ENCODE peak calls at places on chromosomes 6 and 20, in ten cellular contexts. Y, E, Q, I, N, H, K, J, W and T are unnamed samples.

GRCh38 chr6:112254921-112255320 is 554 bp upstream of the LAMA4 start:
- DNase-seq in Y (no peak), E (no peak), Q (no peak), I (no peak), N (no peak), H (no peak), K (no peak), J (no peak), W (no peak), T (no peak)

GRCh38 chr6:159595173-159595572 is 97.9 kb downstream of the SOD2 start:
- DNase-seq in Y (no peak), E (no peak), Q (no peak), I (no peak), N (peak), H (peak), K (peak), J (no peak), W (no peak), T (no peak)

GRCh38 chr20:16397053-16397452 is 176.2 kb downstream of the KIF16B start:
- DNase-seq in Y (no peak), E (peak), Q (no peak), I (no peak), N (no peak), H (no peak), K (no peak), J (no peak), W (no peak), T (no peak)

GRCh38 chr6:109794201-109794926 is 103.3 kb downstream of the FIG4 start:
- DNase-seq in Y (no peak), E (no peak), Q (no peak), I (peak), N (peak), H (peak), K (peak), J (no peak), W (no peak), T (no peak)

GRCh38 chr6:84967389-84967788 is 203.0 kb upstream of the TBX18 start:
- DNase-seq in Y (peak), E (no peak), Q (no peak), I (peak), N (peak), H (peak), K (peak), J (no peak), W (no peak), T (no peak)

GRCh38 chr20:57991211-57991841 is 237.1 kb downstream of the ANKRD60 start:
- DNase-seq in Y (no peak), E (no peak), Q (no peak), I (no peak), N (no peak), H (no peak), K (peak), J (peak), W (no peak), T (no peak)

GRCh38 chr6:84791233-84791632 is 26.8 kb upstream of the TBX18 start:
- DNase-seq in Y (no peak), E (no peak), Q (no peak), I (no peak), N (peak), H (no peak), K (peak), J (no peak), W (no peak), T (no peak)

GRCh38 chr6:53335224-53335994 is 13.3 kb downstream of the ELOVL5 start:
- DNase-seq in Y (no peak), E (no peak), Q (no peak), I (peak), N (no peak), H (no peak), K (no peak), J (peak), W (peak), T (peak)

GRCh38 chr20:45892828-45893500 is 1.8 kb downstream of the CTSA start:
- DNase-seq in Y (no peak), E (no peak), Q (no peak), I (no peak), N (no peak), H (no peak), K (no peak), J (peak), W (no peak), T (no peak)

GRCh38 chr20:19431906-19432305 is 219.5 kb downstream of the SLC24A3 start:
- DNase-seq in Y (no peak), E (no peak), Q (no peak), I (no peak), N (no peak), H (no peak), K (no peak), J (no peak), W (no peak), T (no peak)

GRCh38 chr6:127282184-127282583 is 15.5 kb downstream of the RNF146 start:
- DNase-seq in Y (no peak), E (no peak), Q (no peak), I (no peak), N (no peak), H (no peak), K (no peak), J (no peak), W (no peak), T (no peak)

GRCh38 chr6:150304421-150304820 is 64.4 kb upstream of the IYD start:
- DNase-seq in Y (no peak), E (no peak), Q (no peak), I (no peak), N (no peak), H (no peak), K (no peak), J (no peak), W (no peak), T (no peak)

GRCh38 chr6:123030292-123030691 is 34.3 kb downstream of the CLVS2 start:
- DNase-seq in Y (no peak), E (no peak), Q (no peak), I (no peak), N (peak), H (no peak), K (peak), J (no peak), W (no peak), T (no peak)

GRCh38 chr6:89495961-89496535 is 63.1 kb downstream of the ANKRD6 start:
- DNase-seq in Y (no peak), E (no peak), Q (no peak), I (no peak), N (no peak), H (no peak), K (no peak), J (no peak), W (no peak), T (no peak)

DNA sequence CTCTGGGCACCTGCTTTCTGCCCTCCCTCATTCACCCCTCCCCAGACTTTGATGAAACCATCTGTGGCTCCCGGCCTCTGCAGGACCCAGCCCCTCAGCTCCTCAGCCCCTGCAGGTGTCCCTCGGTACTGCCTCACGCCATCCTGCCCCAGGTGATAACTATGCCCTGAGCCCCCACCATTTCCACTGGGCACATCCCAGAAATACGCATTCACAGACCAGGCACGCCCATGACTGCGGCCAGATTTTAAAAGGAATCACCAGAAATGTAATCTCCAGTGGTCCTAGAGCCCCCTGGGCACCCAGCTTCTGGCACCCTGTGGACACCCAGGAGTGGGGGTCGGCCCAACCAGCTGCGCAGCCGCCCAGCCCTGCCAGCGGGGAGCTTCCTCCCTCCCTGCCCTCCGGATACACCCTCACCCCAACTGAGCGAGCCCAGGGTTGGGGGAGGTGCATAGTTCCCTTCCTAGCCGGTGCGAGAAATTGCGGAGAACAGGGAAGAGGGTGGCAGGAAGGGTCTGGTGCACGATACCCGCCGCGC is 585 bp upstream of the NTSR1 start:
- DNase-seq in Y (no peak), E (no peak), Q (no peak), I (peak), N (no peak), H (no peak), K (peak), J (no peak), W (no peak), T (no peak)
- TF ChIP-seq CTCF in Y (peak), E (no peak), Q (no peak), I (peak), N (peak), H (peak), K (peak), J (no peak), W (no peak), T (peak)

GRCh38 chr6:8588176-8588575 is 152.8 kb upstream of the SLC35B3 start:
- DNase-seq in Y (no peak), E (no peak), Q (no peak), I (no peak), N (no peak), H (no peak), K (no peak), J (no peak), W (no peak), T (no peak)

GRCh38 chr6:8589941-8590676 is 154.8 kb upstream of the SLC35B3 start:
- DNase-seq in Y (peak), E (no peak), Q (no peak), I (no peak), N (no peak), H (no peak), K (peak), J (no peak), W (no peak), T (no peak)
- TF ChIP-seq CTCF in Y (no peak), E (no peak), Q (no peak), I (no peak), N (no peak), H (no peak), K (peak), J (no peak), W (no peak), T (no peak)

GRCh38 chr20:51801220-51801991 is 915 bp downstream of the SALL4 start:
- DNase-seq in Y (peak), E (no peak), Q (no peak), I (no peak), N (peak), H (no peak), K (no peak), J (no peak), W (no peak), T (no peak)
- TF ChIP-seq CTCF in Y (peak), E (no peak), Q (no peak), I (no peak), N (peak), H (peak), K (peak), J (no peak), W (no peak), T (no peak)

GRCh38 chr20:20759132-20759531 is 46.7 kb upstream of the RALGAPA2 start:
- DNase-seq in Y (no peak), E (no peak), Q (no peak), I (no peak), N (no peak), H (no peak), K (no peak), J (peak), W (no peak), T (no peak)

GRCh38 chr20:20752712-20753111 is 40.3 kb upstream of the RALGAPA2 start:
- DNase-seq in Y (no peak), E (no peak), Q (no peak), I (no peak), N (no peak), H (no peak), K (no peak), J (no peak), W (no peak), T (no peak)

GRCh38 chr20:20754758-20755157 is 42.3 kb upstream of the RALGAPA2 start:
- DNase-seq in Y (no peak), E (no peak), Q (no peak), I (no peak), N (no peak), H (no peak), K (no peak), J (no peak), W (no peak), T (no peak)

GRCh38 chr20:20755227-20755626 is 42.8 kb upstream of the RALGAPA2 start:
- DNase-seq in Y (no peak), E (no peak), Q (no peak), I (no peak), N (no peak), H (no peak), K (no peak), J (no peak), W (no peak), T (no peak)

DNA sequence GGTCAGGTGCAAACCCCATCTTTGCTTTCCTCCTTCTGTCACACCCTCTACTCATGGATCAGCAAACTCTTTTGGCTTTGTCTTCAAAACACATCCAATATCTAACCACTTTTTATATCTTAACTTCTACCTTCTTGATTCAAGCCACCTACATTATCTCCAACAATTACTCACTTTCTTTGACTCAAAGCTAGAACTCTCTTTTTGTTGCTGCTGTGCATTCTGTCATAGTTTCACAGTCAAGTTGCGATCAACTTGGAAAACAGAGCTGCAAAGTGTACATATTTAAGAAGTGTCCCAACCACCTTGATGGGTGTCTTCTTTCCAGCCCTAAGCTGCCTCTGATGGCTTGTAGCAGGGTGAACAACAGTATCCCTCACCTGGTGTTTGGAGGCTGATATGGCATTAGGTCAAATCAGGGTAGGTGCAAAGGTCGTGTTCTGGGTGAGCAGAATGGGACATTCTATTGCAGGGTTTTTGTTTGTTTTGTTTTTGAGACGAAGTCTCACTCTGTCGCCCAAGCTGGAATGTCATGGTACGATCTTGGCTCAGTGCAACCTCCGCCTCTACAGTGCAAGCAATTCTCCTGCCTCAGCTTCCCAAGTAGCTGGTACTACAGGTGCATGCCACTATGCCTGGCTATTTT is 43.4 kb upstream of the RALGAPA2 start:
- DNase-seq in Y (no peak), E (no peak), Q (no peak), I (no peak), N (no peak), H (no peak), K (no peak), J (no peak), W (no peak), T (no peak)
- TF ChIP-seq CTCF in Y (no peak), E (no peak), Q (no peak), I (no peak), N (no peak), H (no peak), K (no peak), J (no peak), W (no peak), T (no peak)

GRCh38 chr6:16766043-16766521 is 4.8 kb upstream of the ATXN1 start:
- DNase-seq in Y (no peak), E (no peak), Q (no peak), I (no peak), N (peak), H (peak), K (peak), J (no peak), W (no peak), T (peak)

GRCh38 chr6:16767765-16768514 is 6.7 kb upstream of the ATXN1 start:
- DNase-seq in Y (no peak), E (no peak), Q (no peak), I (no peak), N (no peak), H (no peak), K (peak), J (no peak), W (no peak), T (no peak)

GRCh38 chr6:16765235-16765634 is 4.0 kb upstream of the ATXN1 start:
- DNase-seq in Y (no peak), E (no peak), Q (no peak), I (no peak), N (no peak), H (no peak), K (no peak), J (no peak), W (no peak), T (no peak)

GRCh38 chr6:16769131-16769985 is 8.1 kb upstream of the ATXN1 start:
- DNase-seq in Y (peak), E (no peak), Q (peak), I (no peak), N (peak), H (peak), K (peak), J (peak), W (no peak), T (peak)

GRCh38 chr6:16766836-16767745 is 5.8 kb upstream of the ATXN1 start:
- DNase-seq in Y (no peak), E (no peak), Q (no peak), I (no peak), N (no peak), H (peak), K (no peak), J (no peak), W (no peak), T (no peak)
- TF ChIP-seq CTCF in Y (no peak), E (no peak), Q (no peak), I (no peak), N (no peak), H (no peak), K (no peak), J (no peak), W (no peak), T (no peak)

DNA sequence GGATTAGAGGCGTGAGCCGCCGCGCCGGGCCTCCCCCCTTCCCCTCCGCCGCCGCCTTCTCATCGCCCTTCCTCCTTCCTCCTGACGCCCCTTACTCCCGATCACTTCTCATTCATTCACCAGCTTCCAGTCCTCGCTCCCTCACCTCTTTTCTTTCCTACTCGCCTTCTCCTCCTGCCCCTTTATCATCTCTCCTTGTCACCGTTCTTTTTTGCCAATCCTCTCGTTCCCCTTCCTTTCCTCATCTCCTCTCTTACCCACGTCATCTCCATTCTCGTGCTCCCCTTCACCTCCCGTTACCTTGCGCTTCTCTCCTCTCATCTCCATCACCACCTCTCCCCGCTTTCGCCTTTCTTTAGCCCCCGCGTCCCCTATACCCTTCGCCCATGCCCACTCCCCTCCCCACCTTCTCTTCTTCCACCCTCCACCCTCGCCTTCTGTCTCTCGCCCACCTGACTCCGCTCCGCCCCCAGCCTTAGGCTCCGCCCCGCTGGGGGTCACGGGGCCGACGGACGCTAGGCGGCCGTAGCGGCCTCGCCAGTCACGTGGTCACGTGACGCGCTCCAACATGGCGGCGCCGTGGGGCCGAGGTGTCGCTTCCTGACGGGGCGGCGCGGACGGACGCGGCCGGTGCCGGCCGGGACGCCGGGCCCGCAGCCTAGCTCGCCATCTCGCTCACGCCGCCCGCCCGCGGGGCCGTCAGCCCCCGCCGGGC is at the start of gene ARFGEF2:
- DNase-seq in Y (peak), E (peak), Q (peak), I (peak), N (peak), H (peak), K (peak), J (peak), W (peak), T (peak)
- TF ChIP-seq CTCF in Y (no peak), E (peak), Q (no peak), I (no peak), N (no peak), H (no peak), K (no peak), J (no peak), W (no peak), T (no peak)